ENCODE peak calls at places on chromosome 13, in four cellular contexts. One of them, this sample, is unnamed.

GRCh38 chr13:97335488-97336134 is 98.4 kb upstream of the RAP2A start:
- DNase-seq in GM03348: no peak
- DNase-seq in T-helper 1 cell: no peak
- DNase-seq in hippocampal formation: no peak
- DNase-seq in this sample: no peak

GRCh38 chr13:32829269-32829668 is 187.0 kb upstream of the KL start:
- DNase-seq in GM03348: no peak
- DNase-seq in T-helper 1 cell: no peak
- DNase-seq in hippocampal formation: no peak
- DNase-seq in this sample: no peak

GRCh38 chr13:28655566-28655965 is 3.4 kb upstream of the POMP start:
- DNase-seq in GM03348: peak
- DNase-seq in T-helper 1 cell: no peak
- DNase-seq in hippocampal formation: no peak
- DNase-seq in this sample: no peak

GRCh38 chr13:91661692-91662490 is 263.5 kb downstream of the GPC5 start:
- DNase-seq in GM03348: no peak
- DNase-seq in T-helper 1 cell: no peak
- DNase-seq in hippocampal formation: no peak
- DNase-seq in this sample: no peak

GRCh38 chr13:37616131-37616530 is 17.6 kb upstream of the POSTN start:
- DNase-seq in GM03348: peak
- DNase-seq in T-helper 1 cell: no peak
- DNase-seq in hippocampal formation: no peak
- DNase-seq in this sample: no peak

GRCh38 chr13:52695856-52696255 is 43.2 kb downstream of the SUGT1 start:
- DNase-seq in GM03348: peak
- DNase-seq in T-helper 1 cell: peak
- DNase-seq in hippocampal formation: no peak
- DNase-seq in this sample: no peak

GRCh38 chr13:91817250-91817649 is 418.8 kb downstream of the GPC5 start:
- DNase-seq in GM03348: no peak
- DNase-seq in T-helper 1 cell: no peak
- DNase-seq in hippocampal formation: no peak
- DNase-seq in this sample: no peak

GRCh38 chr13:28679628-28680027 is 20.7 kb downstream of the POMP start:
- DNase-seq in GM03348: peak
- DNase-seq in T-helper 1 cell: no peak
- DNase-seq in hippocampal formation: no peak
- DNase-seq in this sample: no peak

GRCh38 chr13:102773441-102774209 is at the start of gene TEX30:
- DNase-seq in GM03348: peak
- DNase-seq in T-helper 1 cell: peak
- DNase-seq in hippocampal formation: peak
- DNase-seq in this sample: peak

GRCh38 chr13:97367427-97367826 is 66.5 kb upstream of the RAP2A start:
- DNase-seq in GM03348: peak
- DNase-seq in T-helper 1 cell: no peak
- DNase-seq in hippocampal formation: no peak
- DNase-seq in this sample: no peak

This sample was measured in amygdala.